ENCODE peak calls at places on chromosome 1, in five cellular contexts. One of them, this sample, is unnamed.

GRCh38 chr1:205604825-205605544 is 26.8 kb downstream of the ELK4 start:
- DNase-seq in mesendoderm: no peak
- DNase-seq in mesenchymal stem cell: peak; percentile 16
- DNase-seq in neuronal stem cell: no peak
- DNase-seq in IMR-90: no peak
- DNase-seq in this sample: no peak

GRCh38 chr1:106498238-106498637 is 558.2 kb upstream of the PRMT6 start:
- DNase-seq in mesenchymal stem cell: no peak
- DNase-seq in neuronal stem cell: no peak
- DNase-seq in IMR-90: no peak
- DNase-seq in mesendoderm: no peak
- DNase-seq in this sample: no peak

GRCh38 chr1:209625205-209625549 is 27.0 kb downstream of the LAMB3 start:
- DNase-seq in mesenchymal stem cell: peak; percentile 46
- DNase-seq in mesendoderm: no peak
- DNase-seq in neuronal stem cell: no peak
- DNase-seq in IMR-90: no peak
- DNase-seq in this sample: no peak

GRCh38 chr1:61742620-61743431 is 546 bp downstream of the PATJ start:
- DNase-seq in IMR-90: peak; percentile 35
- DNase-seq in mesenchymal stem cell: peak; percentile 50
- DNase-seq in mesendoderm: peak; percentile 74
- DNase-seq in neuronal stem cell: peak; percentile 36
- DNase-seq in this sample: peak; percentile 35

GRCh38 chr1:247336390-247336789 is 4.7 kb upstream of the ZNF496 start:
- DNase-seq in IMR-90: no peak
- DNase-seq in mesendoderm: no peak
- DNase-seq in mesenchymal stem cell: no peak
- DNase-seq in neuronal stem cell: no peak
- DNase-seq in this sample: no peak

GRCh38 chr1:221794079-221794670 is 52.3 kb upstream of the DUSP10 start:
- DNase-seq in mesendoderm: no peak
- DNase-seq in mesenchymal stem cell: no peak
- DNase-seq in IMR-90: peak; percentile 77
- DNase-seq in neuronal stem cell: no peak
- DNase-seq in this sample: no peak

GRCh38 chr1:183135336-183135735 is 50.7 kb upstream of the LAMC2 start:
- DNase-seq in mesenchymal stem cell: no peak
- DNase-seq in mesendoderm: no peak
- DNase-seq in IMR-90: no peak
- DNase-seq in neuronal stem cell: no peak
- DNase-seq in this sample: no peak

GRCh38 chr1:156623946-156624813 is 5.0 kb downstream of the HAPLN2 start:
- DNase-seq in mesendoderm: peak; percentile 91
- DNase-seq in IMR-90: peak; percentile 24
- DNase-seq in neuronal stem cell: peak; percentile 65
- DNase-seq in mesenchymal stem cell: peak; percentile 64
- DNase-seq in this sample: peak; percentile 86

GRCh38 chr1:112396668-112397025 is 633 bp downstream of the CTTNBP2NL start:
- DNase-seq in mesendoderm: peak; percentile 51
- DNase-seq in neuronal stem cell: no peak
- DNase-seq in mesenchymal stem cell: peak; percentile 38
- DNase-seq in IMR-90: peak; percentile 21
- DNase-seq in this sample: no peak

GRCh38 chr1:230696722-230697432 is 17.0 kb downstream of the AGT start:
- DNase-seq in neuronal stem cell: no peak
- DNase-seq in mesendoderm: no peak
- DNase-seq in IMR-90: peak; percentile 34
- DNase-seq in mesenchymal stem cell: no peak
- DNase-seq in this sample: no peak

GRCh38 chr1:156889802-156890585 is 3.5 kb upstream of the PEAR1 start:
- DNase-seq in neuronal stem cell: peak; percentile 76
- DNase-seq in IMR-90: peak; percentile 75
- DNase-seq in mesenchymal stem cell: peak; percentile 80
- DNase-seq in mesendoderm: peak; percentile 88
- DNase-seq in this sample: peak; percentile 85

GRCh38 chr1:54335396-54336056 is 70.7 kb downstream of the SSBP3 start:
- DNase-seq in IMR-90: peak; percentile 95
- DNase-seq in mesendoderm: peak; percentile 98
- DNase-seq in neuronal stem cell: no peak
- DNase-seq in mesenchymal stem cell: peak; percentile 99
- DNase-seq in this sample: no peak

GRCh38 chr1:226563666-226564065 is 15.1 kb downstream of the STUM start:
- DNase-seq in mesenchymal stem cell: no peak
- DNase-seq in neuronal stem cell: no peak
- DNase-seq in mesendoderm: no peak
- DNase-seq in IMR-90: no peak
- DNase-seq in this sample: no peak

GRCh38 chr1:19723874-19724273 is 59.2 kb downstream of the HTR6 start:
- DNase-seq in IMR-90: no peak
- DNase-seq in mesendoderm: peak; percentile 30
- DNase-seq in neuronal stem cell: no peak
- DNase-seq in mesenchymal stem cell: no peak
- DNase-seq in this sample: no peak

GRCh38 chr1:181117648-181118449 is 29.3 kb downstream of the IER5 start:
- DNase-seq in IMR-90: peak; percentile 67
- DNase-seq in neuronal stem cell: no peak
- DNase-seq in mesenchymal stem cell: peak; percentile 90
- DNase-seq in mesendoderm: peak; percentile 92
- DNase-seq in this sample: no peak

GRCh38 chr1:59738591-59739015 is 76.1 kb upstream of the HOOK1 start:
- DNase-seq in mesendoderm: no peak
- DNase-seq in IMR-90: peak; percentile 75
- DNase-seq in mesenchymal stem cell: peak; percentile 64
- DNase-seq in neuronal stem cell: no peak
- DNase-seq in this sample: no peak

GRCh38 chr1:90045853-90046563 is 51.1 kb downstream of the ZNF326 start:
- DNase-seq in neuronal stem cell: peak; percentile 11
- DNase-seq in mesendoderm: peak; percentile 54
- DNase-seq in mesenchymal stem cell: peak; percentile 24
- DNase-seq in IMR-90: peak; percentile 21
- DNase-seq in this sample: peak; percentile 39

GRCh38 chr1:211258310-211258755 is 833 bp upstream of the RCOR3 start:
- DNase-seq in neuronal stem cell: no peak
- DNase-seq in IMR-90: peak; percentile 60
- DNase-seq in mesenchymal stem cell: peak; percentile 80
- DNase-seq in mesendoderm: peak; percentile 93
- DNase-seq in this sample: peak; percentile 74

GRCh38 chr1:175481126-175482071 is 262.0 kb downstream of the TNR start:
- DNase-seq in mesenchymal stem cell: no peak
- DNase-seq in IMR-90: peak; percentile 16
- DNase-seq in neuronal stem cell: no peak
- DNase-seq in mesendoderm: no peak
- DNase-seq in this sample: no peak

GRCh38 chr1:43271186-43272118 is 1.7 kb downstream of the TMEM125 start:
- DNase-seq in IMR-90: peak; percentile 4
- DNase-seq in mesendoderm: peak; percentile 53
- DNase-seq in mesenchymal stem cell: no peak
- DNase-seq in neuronal stem cell: no peak
- DNase-seq in this sample: peak; percentile 37

GRCh38 chr1:10253755-10254154 is 43.4 kb downstream of the KIF1B start:
- DNase-seq in neuronal stem cell: no peak
- DNase-seq in IMR-90: peak; percentile 90
- DNase-seq in mesenchymal stem cell: peak; percentile 99
- DNase-seq in mesendoderm: no peak
- DNase-seq in this sample: no peak

GRCh38 chr1:172531846-172532699 is 877 bp upstream of the SUCO start:
- DNase-seq in mesendoderm: peak; percentile 99
- DNase-seq in IMR-90: peak; percentile 99
- DNase-seq in mesenchymal stem cell: peak; percentile 99
- DNase-seq in neuronal stem cell: peak; percentile 96
- DNase-seq in this sample: peak; percentile 95

GRCh38 chr1:45314266-45314665 is 12.4 kb upstream of the HPDL start:
- DNase-seq in neuronal stem cell: no peak
- DNase-seq in mesenchymal stem cell: no peak
- DNase-seq in mesendoderm: no peak
- DNase-seq in IMR-90: no peak
- DNase-seq in this sample: no peak

DNA sequence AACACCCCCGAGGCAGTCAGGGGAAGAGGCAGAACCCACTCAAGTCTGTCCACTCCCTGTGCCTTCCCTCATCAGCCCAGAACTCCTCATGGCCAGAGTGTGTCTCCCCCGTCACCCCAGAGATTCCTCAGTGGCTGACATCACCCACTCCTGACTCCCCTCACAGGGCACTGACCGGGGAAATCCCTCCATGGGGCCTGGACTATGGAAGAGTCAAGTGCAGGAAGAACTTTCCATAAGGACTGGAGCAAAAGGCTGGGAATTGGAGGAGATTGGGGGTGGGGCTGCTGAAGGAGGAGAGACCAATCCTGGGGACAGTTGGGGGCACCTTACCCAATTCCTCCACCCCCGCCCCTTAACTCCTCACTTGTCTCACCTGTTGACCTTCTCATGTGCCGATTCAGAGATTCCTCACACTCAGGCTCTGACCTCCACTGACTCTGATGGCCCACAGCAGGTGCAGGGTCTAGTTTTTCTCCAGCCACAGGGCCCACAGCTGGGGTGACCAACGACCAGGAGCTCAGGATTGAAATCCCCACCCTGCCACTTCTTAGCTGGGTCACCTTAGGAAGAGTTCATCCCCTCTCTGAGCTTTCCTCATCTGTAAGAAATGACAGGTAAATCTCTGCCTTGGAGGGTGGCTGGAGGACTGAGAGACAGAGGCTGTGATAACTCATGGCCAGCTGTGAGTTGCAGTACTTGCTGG is 481 bp upstream of the EXTL1 start:
- DNase-seq in mesenchymal stem cell: peak; percentile 63
- DNase-seq in neuronal stem cell: no peak
- DNase-seq in mesendoderm: no peak
- DNase-seq in IMR-90: peak; percentile 31
- DNase-seq in this sample: no peak
- H3K4me2 ChIP-seq in mesenchymal stem cell: peak overlapping the region; percentile 81
- H3K4me2 ChIP-seq in neuronal stem cell: no peak overlapping the region
- H3K4me2 ChIP-seq in mesendoderm: no peak overlapping the region
- H3K4me2 ChIP-seq in IMR-90: peak overlapping the region; percentile 21
- H3K4me2 ChIP-seq in this sample: no peak overlapping the region

GRCh38 chr1:8409107-8409506 is 91.2 kb downstream of the SLC45A1 start:
- DNase-seq in mesenchymal stem cell: peak; percentile 90
- DNase-seq in neuronal stem cell: no peak
- DNase-seq in mesendoderm: peak; percentile 71
- DNase-seq in IMR-90: peak; percentile 81
- DNase-seq in this sample: no peak

GRCh38 chr1:8409666-8410065 is 91.8 kb downstream of the SLC45A1 start:
- DNase-seq in mesenchymal stem cell: no peak
- DNase-seq in IMR-90: no peak
- DNase-seq in neuronal stem cell: no peak
- DNase-seq in mesendoderm: no peak
- DNase-seq in this sample: no peak

GRCh38 chr1:8407652-8408051 is 89.7 kb downstream of the SLC45A1 start:
- DNase-seq in IMR-90: no peak
- DNase-seq in mesendoderm: no peak
- DNase-seq in neuronal stem cell: no peak
- DNase-seq in mesenchymal stem cell: no peak
- DNase-seq in this sample: no peak

GRCh38 chr1:8406946-8407345 is 89.0 kb downstream of the SLC45A1 start:
- DNase-seq in mesendoderm: no peak
- DNase-seq in neuronal stem cell: no peak
- DNase-seq in mesenchymal stem cell: peak; percentile 26
- DNase-seq in IMR-90: no peak
- DNase-seq in this sample: no peak

GRCh38 chr1:8408151-8408839 is 90.4 kb downstream of the SLC45A1 start:
- DNase-seq in IMR-90: peak; percentile 84
- DNase-seq in neuronal stem cell: no peak
- DNase-seq in mesenchymal stem cell: peak; percentile 20
- DNase-seq in mesendoderm: no peak
- DNase-seq in this sample: no peak
- H3K4ac ChIP-seq in IMR-90: peak overlapping the region; percentile 92
- H3K4ac ChIP-seq in neuronal stem cell: no peak overlapping the region
- H3K4ac ChIP-seq in mesenchymal stem cell: no peak overlapping the region
- H3K4ac ChIP-seq in mesendoderm: peak overlapping the region; percentile 73
- H3K4ac ChIP-seq in this sample: no peak overlapping the region

GRCh38 chr1:178538192-178538916 is 25.4 kb downstream of the TEX35 start:
- DNase-seq in neuronal stem cell: no peak
- DNase-seq in mesenchymal stem cell: peak; percentile 77
- DNase-seq in mesendoderm: no peak
- DNase-seq in IMR-90: peak; percentile 88
- DNase-seq in this sample: no peak

GRCh38 chr1:178537445-178538090 is 24.7 kb downstream of the TEX35 start:
- DNase-seq in mesenchymal stem cell: no peak
- DNase-seq in mesendoderm: no peak
- DNase-seq in IMR-90: no peak
- DNase-seq in neuronal stem cell: no peak
- DNase-seq in this sample: no peak

GRCh38 chr1:178536844-178537371 is 24.0 kb downstream of the TEX35 start:
- DNase-seq in mesenchymal stem cell: peak; percentile 84
- DNase-seq in neuronal stem cell: no peak
- DNase-seq in mesendoderm: peak; percentile 65
- DNase-seq in IMR-90: peak; percentile 99
- DNase-seq in this sample: no peak

GRCh38 chr1:178534137-178534868 is 21.4 kb downstream of the TEX35 start:
- DNase-seq in mesenchymal stem cell: no peak
- DNase-seq in neuronal stem cell: no peak
- DNase-seq in IMR-90: no peak
- DNase-seq in mesendoderm: no peak
- DNase-seq in this sample: no peak

DNA sequence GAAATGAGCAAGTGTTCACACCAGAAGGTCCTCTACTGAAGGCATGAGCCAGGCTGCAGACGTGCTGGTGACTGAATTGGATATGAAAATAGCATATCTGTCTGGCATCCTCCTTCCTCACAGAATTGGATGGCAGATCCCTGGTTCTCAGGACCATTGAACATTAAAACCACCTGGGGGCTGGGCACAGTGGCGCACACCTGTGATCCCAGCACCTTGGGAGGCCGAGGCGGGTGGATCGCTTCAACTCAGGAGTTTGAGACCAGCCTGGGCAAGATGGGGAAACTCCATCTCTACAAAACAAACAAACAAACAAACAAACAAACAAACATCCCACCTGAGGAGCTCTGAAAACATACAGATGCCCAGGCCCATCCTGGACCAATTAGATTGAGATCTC is 23.4 kb downstream of the TEX35 start:
- DNase-seq in mesendoderm: no peak
- DNase-seq in neuronal stem cell: no peak
- DNase-seq in IMR-90: no peak
- DNase-seq in mesenchymal stem cell: no peak
- DNase-seq in this sample: no peak
- H3K4me2 ChIP-seq in mesendoderm: no peak overlapping the region
- H3K4me2 ChIP-seq in neuronal stem cell: no peak overlapping the region
- H3K4me2 ChIP-seq in IMR-90: no peak overlapping the region
- H3K4me2 ChIP-seq in mesenchymal stem cell: no peak overlapping the region
- H3K4me2 ChIP-seq in this sample: no peak overlapping the region

GRCh38 chr1:75836528-75836927 is 39.8 kb downstream of the MSH4 start:
- DNase-seq in mesenchymal stem cell: no peak
- DNase-seq in IMR-90: no peak
- DNase-seq in mesendoderm: no peak
- DNase-seq in neuronal stem cell: no peak
- DNase-seq in this sample: no peak

GRCh38 chr1:75841421-75841820 is 44.7 kb downstream of the MSH4 start:
- DNase-seq in mesendoderm: no peak
- DNase-seq in IMR-90: no peak
- DNase-seq in mesenchymal stem cell: no peak
- DNase-seq in neuronal stem cell: no peak
- DNase-seq in this sample: no peak

DNA sequence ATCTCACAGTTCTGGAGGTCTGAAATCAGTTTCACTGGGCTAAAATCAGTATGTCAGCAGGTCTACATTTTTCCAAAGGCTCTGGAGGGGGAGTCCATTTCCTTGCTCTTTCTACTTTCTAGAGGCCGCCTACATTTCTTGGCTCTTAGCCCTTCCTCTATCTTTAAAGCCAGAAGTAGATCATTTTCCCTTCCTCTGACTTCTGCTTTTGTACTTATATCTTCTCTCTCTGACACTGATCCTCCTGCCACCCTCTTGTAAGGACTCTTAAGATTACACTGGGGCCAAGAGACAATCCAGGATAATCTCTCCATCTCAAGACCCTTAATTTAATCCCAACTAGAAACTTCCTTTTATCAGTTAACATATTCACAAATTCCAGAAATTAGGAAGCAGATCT is 41.4 kb downstream of the MSH4 start:
- DNase-seq in mesendoderm: no peak
- DNase-seq in IMR-90: no peak
- DNase-seq in neuronal stem cell: no peak
- DNase-seq in mesenchymal stem cell: no peak
- DNase-seq in this sample: no peak
- H3K4ac ChIP-seq in mesendoderm: no peak overlapping the region
- H3K4ac ChIP-seq in IMR-90: no peak overlapping the region
- H3K4ac ChIP-seq in neuronal stem cell: no peak overlapping the region
- H3K4ac ChIP-seq in mesenchymal stem cell: no peak overlapping the region
- H3K4ac ChIP-seq in this sample: no peak overlapping the region